ENCODE peak calls at places on chromosomes 2 and 18, in eight cellular contexts. W, J, N, F, U, Y, L and M are unnamed samples.

GRCh38 chr2:32918774-32919173 is 28.0 kb upstream of the LTBP1 start:
- DNase-seq in W (no peak), J (no peak), N (no peak), F (no peak), U (no peak), Y (no peak), L (no peak), M (no peak)

GRCh38 chr18:80023173-80023572 is 11.1 kb upstream of the RBFA start:
- DNase-seq in W (peak), J (no peak), N (no peak), F (no peak), U (no peak), Y (peak), L (no peak), M (no peak)

GRCh38 chr18:3688682-3689081 is 238.7 kb downstream of the TGIF1 start:
- DNase-seq in W (peak), J (no peak), N (peak), F (no peak), U (no peak), Y (peak), L (no peak), M (no peak)

GRCh38 chr18:13320891-13321425 is 102.4 kb downstream of the LDLRAD4 start:
- DNase-seq in W (no peak), J (no peak), N (no peak), F (no peak), U (no peak), Y (no peak), L (no peak), M (no peak)

GRCh38 chr18:45167109-45167551 is 448.1 kb upstream of the SLC14A2 start:
- DNase-seq in W (no peak), J (no peak), N (no peak), F (no peak), U (no peak), Y (peak), L (no peak), M (no peak)

GRCh38 chr2:42922790-42923631 is 130.6 kb upstream of the HAAO start:
- DNase-seq in W (no peak), J (no peak), N (no peak), F (no peak), U (no peak), Y (no peak), L (no peak), M (no peak)

GRCh38 chr2:120957905-120958304 is 222.2 kb downstream of the GLI2 start:
- DNase-seq in W (no peak), J (no peak), N (no peak), F (no peak), U (no peak), Y (no peak), L (no peak), M (no peak)

GRCh38 chr2:219071189-219071816 is 10.6 kb upstream of the IHH start:
- DNase-seq in W (no peak), J (no peak), N (no peak), F (no peak), U (no peak), Y (peak), L (no peak), M (no peak)

GRCh38 chr2:176653856-176654443 is 384.7 kb downstream of the MTX2 start:
- DNase-seq in W (peak), J (peak), N (peak), F (peak), U (no peak), Y (peak), L (peak), M (no peak)

GRCh38 chr18:22346342-22346967 is 71.3 kb downstream of the CTAGE1 start:
- DNase-seq in W (no peak), J (no peak), N (no peak), F (peak), U (peak), Y (peak), L (no peak), M (no peak)

GRCh38 chr2:20486571-20486970 is 39.7 kb downstream of the RHOB start:
- DNase-seq in W (no peak), J (no peak), N (no peak), F (no peak), U (no peak), Y (no peak), L (no peak), M (no peak)

GRCh38 chr2:69214898-69215297 is 172.1 kb downstream of the GFPT1 start:
- DNase-seq in W (no peak), J (no peak), N (no peak), F (no peak), U (no peak), Y (peak), L (no peak), M (no peak)

GRCh38 chr2:43743706-43744105 is 30.1 kb upstream of the DYNC2LI1 start:
- DNase-seq in W (no peak), J (no peak), N (no peak), F (no peak), U (no peak), Y (no peak), L (no peak), M (no peak)

GRCh38 chr2:110678457-110679336 is 834 bp upstream of the BUB1 start:
- DNase-seq in W (peak), J (peak), N (peak), F (no peak), U (no peak), Y (peak), L (peak), M (peak)

GRCh38 chr2:188518391-188518790 is 226.7 kb downstream of the GULP1 start:
- DNase-seq in W (no peak), J (no peak), N (no peak), F (no peak), U (no peak), Y (peak), L (no peak), M (no peak)

GRCh38 chr2:228016402-228016801 is 145.0 kb downstream of the DAW1 start:
- DNase-seq in W (peak), J (no peak), N (no peak), F (peak), U (no peak), Y (no peak), L (no peak), M (no peak)

GRCh38 chr2:109375656-109376055 is 238.1 kb downstream of the SEPTIN10 start:
- DNase-seq in W (no peak), J (no peak), N (no peak), F (no peak), U (no peak), Y (no peak), L (peak), M (no peak)

GRCh38 chr2:192465145-192465544 is 270.4 kb upstream of the TMEFF2 start:
- DNase-seq in W (no peak), J (no peak), N (no peak), F (no peak), U (no peak), Y (no peak), L (no peak), M (no peak)